ENCODE peak calls at places on chromosomes 5 and 9, in six cellular contexts. J is K562, D is HCT116, Z is SK-N-SH, T is GM12878, F is HepG2. N is an unnamed sample.

GRCh38 chr5:120538644-120539043 is 74.5 kb downstream of the PRR16 start:
- DNase-seq in J (no peak), D (no peak), Z (no peak), T (no peak), F (no peak), N (no peak)

GRCh38 chr9:97845763-97846162 is 7.3 kb upstream of the FOXE1 start:
- DNase-seq in J (no peak), D (no peak), Z (no peak), T (no peak), F (no peak), N (no peak)

GRCh38 chr5:175900131-175900530 is 28.8 kb downstream of the CPLX2 start:
- DNase-seq in J (no peak), D (no peak), Z (no peak), T (no peak), F (no peak), N (no peak)

GRCh38 chr9:94999832-95000231 is 273.3 kb downstream of the AOPEP start:
- DNase-seq in J (no peak), D (no peak), Z (no peak), T (no peak), F (no peak), N (no peak)

GRCh38 chr5:144142826-144143167 is 27.7 kb downstream of the YIPF5 start:
- DNase-seq in J (no peak), D (no peak), Z (no peak), T (no peak), F (no peak), N (no peak)

GRCh38 chr9:90095682-90096081 is 490.9 kb downstream of the GADD45G start:
- DNase-seq in J (no peak), D (no peak), Z (peak), T (no peak), F (no peak), N (no peak)

GRCh38 chr5:73943375-73943774 is 317.4 kb downstream of the ARHGEF28 start:
- DNase-seq in J (no peak), D (no peak), Z (no peak), T (no peak), F (no peak), N (no peak)

GRCh38 chr9:5629312-5630037 is 568 bp downstream of the RIC1 start:
- DNase-seq in J (peak), D (no peak), Z (peak), T (no peak), F (no peak), N (no peak)

GRCh38 chr5:74304536-74304935 is 336.0 kb downstream of the ENC1 start:
- DNase-seq in J (no peak), D (no peak), Z (no peak), T (no peak), F (no peak), N (no peak)

GRCh38 chr5:95963650-95964410 is 2.2 kb upstream of the ELL2 start:
- DNase-seq in J (peak), D (no peak), Z (no peak), T (no peak), F (no peak), N (no peak)

GRCh38 chr5:1736065-1736464 is 63.6 kb downstream of the MRPL36 start:
- DNase-seq in J (no peak), D (no peak), Z (no peak), T (no peak), F (no peak), N (no peak)

GRCh38 chr9:127444283-127444920 is 6.8 kb downstream of the RPL12 start:
- DNase-seq in J (peak), D (no peak), Z (no peak), T (no peak), F (no peak), N (no peak)

GRCh38 chr9:79013715-79014610 is 557.8 kb upstream of the TLE4 start:
- DNase-seq in J (no peak), D (no peak), Z (no peak), T (no peak), F (no peak), N (no peak)

GRCh38 chr9:131656356-131657030 is 83.4 kb downstream of the RAPGEF1 start:
- DNase-seq in J (no peak), D (no peak), Z (no peak), T (peak), F (no peak), N (no peak)

GRCh38 chr9:15696979-15697378 is 144.1 kb downstream of the CCDC171 start:
- DNase-seq in J (no peak), D (no peak), Z (no peak), T (no peak), F (no peak), N (no peak)

GRCh38 chr5:68319316-68320093 is 103.9 kb downstream of the PIK3R1 start:
- DNase-seq in J (no peak), D (no peak), Z (no peak), T (no peak), F (no peak), N (no peak)

GRCh38 chr5:14914603-14915277 is 43.2 kb upstream of the ANKH start:
- DNase-seq in J (no peak), D (no peak), Z (no peak), T (no peak), F (no peak), N (no peak)

GRCh38 chr5:103258957-103259704 is 568 bp downstream of the MACIR start:
- DNase-seq in J (peak), D (no peak), Z (peak), T (no peak), F (peak), N (no peak)

GRCh38 chr9:123424131-123424530 is 68.1 kb downstream of the CRB2 start:
- DNase-seq in J (no peak), D (no peak), Z (no peak), T (no peak), F (no peak), N (no peak)

GRCh38 chr5:15384176-15384575 is 115.8 kb upstream of the FBXL7 start:
- DNase-seq in J (no peak), D (no peak), Z (no peak), T (no peak), F (no peak), N (no peak)

GRCh38 chr5:127697894-127698600 is 5.1 kb upstream of the CCDC192 start:
- DNase-seq in J (no peak), D (peak), Z (no peak), T (no peak), F (no peak), N (no peak)

GRCh38 chr9:134069536-134070399 is 1.9 kb upstream of the BRD3 start:
- DNase-seq in J (no peak), D (no peak), Z (no peak), T (no peak), F (no peak), N (no peak)

GRCh38 chr5:168747987-168748777 is 169.0 kb upstream of the PANK3 start:
- DNase-seq in J (peak), D (peak), Z (peak), T (no peak), F (peak), N (peak)

GRCh38 chr5:169910393-169910792 is 69.9 kb downstream of the INSYN2B start:
- DNase-seq in J (no peak), D (no peak), Z (no peak), T (no peak), F (no peak), N (no peak)

GRCh38 chr5:17326600-17327037 is 109.2 kb downstream of the BASP1 start:
- DNase-seq in J (no peak), D (no peak), Z (no peak), T (no peak), F (no peak), N (no peak)

GRCh38 chr5:94248175-94248875 is 370.1 kb downstream of the KIAA0825 start:
- DNase-seq in J (no peak), D (no peak), Z (no peak), T (no peak), F (no peak), N (no peak)

GRCh38 chr9:99040911-99041582 is 63.9 kb upstream of the TGFBR1 start:
- DNase-seq in J (no peak), D (no peak), Z (no peak), T (no peak), F (no peak), N (no peak)

GRCh38 chr5:65765582-65765981 is 43.6 kb downstream of the NLN start:
- DNase-seq in J (no peak), D (no peak), Z (no peak), T (no peak), F (no peak), N (no peak)

GRCh38 chr9:33263936-33264472 is 504 bp downstream of the BAG1 start:
- DNase-seq in J (peak), D (no peak), Z (peak), T (no peak), F (peak), N (no peak)

GRCh38 chr5:134509308-134510040 is 16.0 kb upstream of the JADE2 start:
- DNase-seq in J (no peak), D (peak), Z (peak), T (no peak), F (peak), N (no peak)

GRCh38 chr9:6996061-6996854 is 238.5 kb downstream of the KDM4C start:
- DNase-seq in J (no peak), D (no peak), Z (no peak), T (no peak), F (no peak), N (no peak)

GRCh38 chr5:124743534-124744169 is 2.8 kb downstream of the ZNF608 start:
- DNase-seq in J (no peak), D (no peak), Z (no peak), T (no peak), F (no peak), N (no peak)

GRCh38 chr9:28610339-28610738 is 1037.1 kb upstream of the C9orf72 start:
- DNase-seq in J (no peak), D (no peak), Z (no peak), T (no peak), F (no peak), N (no peak)

GRCh38 chr9:31336841-31337240 is 1047.6 kb upstream of the ACO1 start:
- DNase-seq in J (no peak), D (no peak), Z (no peak), T (no peak), F (no peak), N (no peak)

DNA sequence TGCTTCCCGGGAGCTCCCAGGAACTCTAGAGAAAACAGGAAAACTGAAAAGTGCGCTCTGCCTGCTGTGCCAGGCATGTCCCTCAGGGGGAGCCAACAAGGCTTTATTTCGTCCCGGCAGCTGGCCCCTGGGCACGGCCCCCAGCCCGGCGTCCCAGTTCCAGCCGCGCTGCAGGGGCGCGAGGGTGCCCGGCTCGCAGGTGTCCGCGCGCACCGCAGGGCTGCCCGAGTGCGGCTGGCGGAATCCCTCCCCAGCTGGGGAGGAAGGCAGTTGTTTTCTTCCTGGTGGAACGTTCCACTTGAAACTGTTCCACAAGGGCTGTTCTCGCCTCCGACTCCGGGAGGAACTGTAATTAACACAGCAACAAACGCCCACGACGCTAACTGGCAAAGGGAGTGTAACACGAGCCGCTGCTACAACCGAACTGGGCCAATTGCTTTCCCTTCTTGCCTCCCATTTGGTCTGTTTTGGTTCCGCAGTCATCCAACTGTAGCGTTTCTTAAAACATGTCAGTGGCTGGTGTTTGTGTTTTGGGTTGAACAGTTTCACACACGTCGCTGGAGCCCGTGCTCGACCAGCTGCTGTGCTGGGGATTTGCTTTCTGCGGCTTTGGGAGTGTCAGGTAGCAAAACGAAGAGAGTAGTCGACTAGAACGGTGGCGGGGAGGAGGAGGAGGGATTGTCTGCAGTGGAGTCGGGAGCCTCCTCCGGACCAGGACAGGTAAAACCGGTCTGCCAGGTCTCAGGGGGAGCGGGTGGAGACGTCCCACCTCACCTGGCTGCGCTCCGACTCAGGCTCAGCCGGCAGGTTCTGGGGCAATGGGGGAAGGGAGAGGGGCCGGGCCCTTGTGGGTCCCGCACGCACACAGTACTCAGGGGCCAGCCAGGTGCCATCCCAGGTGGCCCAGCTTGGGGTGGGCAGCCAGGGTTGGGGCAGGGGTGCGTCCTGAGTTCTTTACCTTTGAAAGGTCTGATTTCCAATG is 131.6 kb upstream of the NIPBL start:
- DNase-seq in J (peak), D (peak), Z (peak), T (no peak), F (peak), N (peak)
- TF ChIP-seq REST in J (peak), D (no peak), Z (no peak), T (no peak), F (no peak), N (no peak)

GRCh38 chr5:132069561-132069960 is 4.0 kb upstream of the CSF2 start:
- DNase-seq in J (no peak), D (no peak), Z (no peak), T (no peak), F (no peak), N (no peak)
- TF ChIP-seq POLR2AphosphoS5 in J (no peak), D (no peak), Z (no peak), T (no peak), F (no peak), N (no peak)

DNA sequence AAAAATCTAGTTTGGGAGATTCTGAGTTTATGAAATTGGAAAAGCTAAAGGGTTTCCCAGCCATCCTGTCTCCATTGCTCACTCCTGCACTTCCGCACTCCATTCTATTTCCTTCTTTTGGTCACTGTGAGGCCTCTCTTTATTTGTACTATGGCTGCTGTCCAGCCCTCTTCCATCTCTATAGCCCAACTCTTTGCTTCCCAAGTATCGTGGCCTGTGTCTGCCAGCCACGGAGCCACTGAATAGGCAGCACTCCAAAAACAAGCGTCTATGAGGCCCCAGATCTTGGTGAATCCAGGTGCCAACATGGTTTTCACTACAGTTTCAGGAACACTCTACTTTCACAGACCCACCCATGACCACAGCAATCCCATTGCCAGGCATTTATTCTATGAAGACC is 37.2 kb downstream of the GRAMD2B start:
- DNase-seq in J (no peak), D (no peak), Z (no peak), T (no peak), F (no peak), N (no peak)
- TF ChIP-seq SIN3A in J (no peak), D (no peak), Z (no peak), T (no peak), F (no peak), N (no peak)

GRCh38 chr5:31758803-31759425 is 120.0 kb downstream of the PDZD2 start:
- DNase-seq in J (no peak), D (no peak), Z (no peak), T (no peak), F (no peak), N (no peak)
- TF ChIP-seq REST in J (no peak), D (no peak), Z (no peak), T (no peak), F (no peak), N (no peak)

GRCh38 chr5:59069438-59070079 is 486.7 kb downstream of the RAB3C start:
- DNase-seq in J (no peak), D (no peak), Z (no peak), T (no peak), F (peak), N (no peak)
- TF ChIP-seq POLR2AphosphoS5 in J (no peak), D (no peak), Z (peak), T (no peak), F (no peak), N (no peak)

GRCh38 chr5:143008809-143009521 is 238.8 kb downstream of the ARHGAP26 start:
- DNase-seq in J (no peak), D (peak), Z (no peak), T (peak), F (no peak), N (peak)
- TF ChIP-seq SIN3A in J (no peak), D (no peak), Z (no peak), T (no peak), F (no peak), N (no peak)

GRCh38 chr5:108720416-108720815 is 27.3 kb upstream of the FER start:
- DNase-seq in J (no peak), D (no peak), Z (no peak), T (peak), F (no peak), N (no peak)
- TF ChIP-seq REST in J (no peak), D (no peak), Z (no peak), T (no peak), F (no peak), N (no peak)

N was measured in Panc1.